ENCODE peak calls at places on chromosomes 1 and 21, in nine cellular contexts. B, V, Z, L, M, S, J, K and U are unnamed samples. For H3K36me3, the result is how much of the 10 kb centered on the place peaks cover.

GRCh38 chr1:43554444-43554992 is 23.8 kb downstream of the PTPRF start:
- DNase-seq in B (no peak), V (no peak), Z (peak), L (no peak), M (no peak), S (peak), J (no peak), K (no peak), U (no peak)

GRCh38 chr1:60133848-60134247 is 60.3 kb upstream of the C1orf87 start:
- DNase-seq in B (no peak), V (no peak), Z (no peak), L (no peak), M (no peak), S (no peak), J (no peak), K (no peak), U (no peak)

GRCh38 chr1:206693029-206693428 is 8.3 kb downstream of the MAPKAPK2 start:
- DNase-seq in B (no peak), V (no peak), Z (no peak), L (no peak), M (peak), S (no peak), J (peak), K (peak), U (no peak)

GRCh38 chr1:75855010-75855409 is 58.3 kb downstream of the MSH4 start:
- DNase-seq in B (no peak), V (no peak), Z (no peak), L (no peak), M (no peak), S (no peak), J (no peak), K (no peak), U (no peak)

GRCh38 chr1:110677526-110677925 is 2.8 kb upstream of the KCNA3 start:
- DNase-seq in B (no peak), V (no peak), Z (no peak), L (no peak), M (no peak), S (no peak), J (no peak), K (no peak), U (no peak)

GRCh38 chr1:182662121-182662890 is 22.1 kb downstream of the RGS8 start:
- DNase-seq in B (no peak), V (no peak), Z (peak), L (no peak), M (no peak), S (peak), J (no peak), K (no peak), U (no peak)

GRCh38 chr1:217969428-217969827 is 315.7 kb upstream of the RRP15 start:
- DNase-seq in B (no peak), V (no peak), Z (no peak), L (no peak), M (no peak), S (no peak), J (no peak), K (no peak), U (no peak)

GRCh38 chr1:232925421-232926202 is 24.8 kb upstream of the NTPCR start:
- DNase-seq in B (no peak), V (no peak), Z (no peak), L (no peak), M (no peak), S (no peak), J (no peak), K (no peak), U (no peak)

GRCh38 chr1:43879414-43879813 is 54.2 kb upstream of the ARTN start:
- DNase-seq in B (no peak), V (no peak), Z (no peak), L (no peak), M (no peak), S (no peak), J (no peak), K (no peak), U (no peak)

GRCh38 chr21:37631319-37632117 is 264.9 kb downstream of the DYRK1A start:
- DNase-seq in B (no peak), V (no peak), Z (peak), L (peak), M (peak), S (peak), J (peak), K (peak), U (no peak)

GRCh38 chr1:29706936-29707335 is 470.6 kb downstream of the PTPRU start:
- DNase-seq in B (no peak), V (no peak), Z (peak), L (peak), M (no peak), S (peak), J (no peak), K (no peak), U (peak)

GRCh38 chr1:31788825-31789256 is 24.7 kb upstream of the ADGRB2 start:
- DNase-seq in B (no peak), V (no peak), Z (no peak), L (no peak), M (no peak), S (no peak), J (no peak), K (no peak), U (no peak)

GRCh38 chr1:54887665-54888071 is 673 bp upstream of the DHCR24 start:
- DNase-seq in B (no peak), V (no peak), Z (no peak), L (no peak), M (no peak), S (peak), J (peak), K (peak), U (peak)

GRCh38 chr1:168199056-168199455 is 20.3 kb downstream of the TIPRL start:
- DNase-seq in B (no peak), V (no peak), Z (no peak), L (no peak), M (no peak), S (no peak), J (no peak), K (no peak), U (no peak)

GRCh38 chr1:43558346-43558841 is 27.7 kb downstream of the PTPRF start:
- DNase-seq in B (no peak), V (no peak), Z (peak), L (no peak), M (no peak), S (peak), J (no peak), K (no peak), U (peak)

GRCh38 chr1:160807738-160808137 is 11.8 kb downstream of the LY9 start:
- DNase-seq in B (no peak), V (no peak), Z (peak), L (no peak), M (no peak), S (no peak), J (no peak), K (no peak), U (no peak)

GRCh38 chr1:22689505-22689904 is 21.1 kb upstream of the EPHB2 start:
- DNase-seq in B (no peak), V (no peak), Z (no peak), L (no peak), M (no peak), S (peak), J (no peak), K (no peak), U (no peak)

GRCh38 chr1:5717031-5717682 is 275.1 kb downstream of the NPHP4 start:
- DNase-seq in B (no peak), V (no peak), Z (no peak), L (no peak), M (no peak), S (no peak), J (no peak), K (peak), U (no peak)

GRCh38 chr1:234980657-234981396 is 147.8 kb downstream of the TOMM20 start:
- DNase-seq in B (peak), V (peak), Z (no peak), L (no peak), M (peak), S (no peak), J (no peak), K (peak), U (peak)

GRCh38 chr1:183023146-183023600 is at the start of gene LAMC1:
- DNase-seq in B (peak), V (peak), Z (peak), L (peak), M (peak), S (peak), J (peak), K (peak), U (peak)

GRCh38 chr1:154859786-154860153 is 10.3 kb downstream of the KCNN3 start:
- DNase-seq in B (no peak), V (no peak), Z (no peak), L (no peak), M (no peak), S (no peak), J (no peak), K (no peak), U (no peak)

GRCh38 chr1:200436436-200436835 is 26.6 kb upstream of the ZNF281 start:
- DNase-seq in B (no peak), V (no peak), Z (no peak), L (no peak), M (no peak), S (no peak), J (no peak), K (no peak), U (no peak)

GRCh38 chr1:235325854-235326253 is 2.1 kb downstream of the ARID4B start:
- DNase-seq in B (no peak), V (no peak), Z (no peak), L (no peak), M (no peak), S (no peak), J (no peak), K (no peak), U (no peak)

GRCh38 chr1:161084205-161084988 is 5.0 kb downstream of the NECTIN4 start:
- DNase-seq in B (no peak), V (no peak), Z (no peak), L (no peak), M (no peak), S (no peak), J (peak), K (no peak), U (no peak)

GRCh38 chr1:238319957-238320356 is 429.2 kb upstream of the ZP4 start:
- DNase-seq in B (no peak), V (no peak), Z (no peak), L (no peak), M (no peak), S (no peak), J (no peak), K (no peak), U (no peak)

GRCh38 chr1:61448934-61449368 is 276.0 kb downstream of the TM2D1 start:
- DNase-seq in B (peak), V (no peak), Z (no peak), L (no peak), M (peak), S (no peak), J (peak), K (no peak), U (no peak)

GRCh38 chr1:40842691-40843090 is 19.5 kb downstream of the CITED4 start:
- DNase-seq in B (no peak), V (peak), Z (no peak), L (no peak), M (no peak), S (no peak), J (no peak), K (no peak), U (no peak)

GRCh38 chr1:173002891-173003582 is 47.7 kb downstream of the TNFSF18 start:
- DNase-seq in B (no peak), V (no peak), Z (no peak), L (no peak), M (no peak), S (no peak), J (no peak), K (no peak), U (no peak)

GRCh38 chr1:3658231-3658615 is 5.9 kb downstream of the TP73 start:
- DNase-seq in B (no peak), V (peak), Z (no peak), L (no peak), M (no peak), S (no peak), J (no peak), K (no peak), U (no peak)

GRCh38 chr1:17245926-17246325 is 3.0 kb upstream of the PADI3 start:
- DNase-seq in B (no peak), V (no peak), Z (no peak), L (no peak), M (no peak), S (no peak), J (peak), K (no peak), U (no peak)
- H3K27ac ChIP-seq in B (no peak), V (no peak), Z (no peak), L (no peak), M (no peak), S (no peak), J (no peak), K (no peak), U (no peak)

DNA sequence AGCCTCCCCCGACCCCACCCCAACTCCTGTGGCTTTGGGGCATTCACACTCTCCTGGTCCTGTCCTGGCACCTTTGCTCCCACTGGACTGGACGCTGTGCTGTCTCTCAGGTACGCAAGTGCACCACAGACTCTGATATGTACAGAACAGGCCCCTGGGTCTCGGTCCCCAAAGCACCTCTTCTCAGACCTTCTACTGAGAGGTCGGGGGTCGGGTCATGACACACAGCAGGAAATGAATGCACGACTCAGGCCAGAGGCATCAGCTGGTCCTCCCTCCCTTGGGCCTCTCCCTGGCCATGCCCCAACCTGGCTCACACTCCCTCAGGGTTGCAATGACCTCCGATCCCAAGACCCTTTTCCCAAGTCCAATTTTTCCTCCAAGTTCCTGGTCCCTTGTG is 1.8 kb upstream of the KRTAP10-12 start:
- DNase-seq in B (no peak), V (no peak), Z (no peak), L (no peak), M (no peak), S (no peak), J (peak), K (no peak), U (peak)
- H3K36me3 ChIP-seq in B (under half), V (under half), Z (under half), L (under half), M (under half), S (under half), J (under half), K (under half), U (under half)

GRCh38 chr1:8113257-8114220 is 87.4 kb upstream of the ERRFI1 start:
- DNase-seq in B (no peak), V (no peak), Z (no peak), L (no peak), M (no peak), S (no peak), J (no peak), K (no peak), U (no peak)
- TF ChIP-seq CTCF in B (no peak), V (no peak), Z (no peak), L (no peak), M (no peak), S (no peak), J (no peak), K (no peak), U (no peak)

GRCh38 chr1:17682403-17682802 is 72.7 kb upstream of the ACTL8 start:
- DNase-seq in B (no peak), V (no peak), Z (no peak), L (no peak), M (no peak), S (peak), J (peak), K (no peak), U (no peak)

GRCh38 chr1:17684810-17685209 is 70.3 kb upstream of the ACTL8 start:
- DNase-seq in B (no peak), V (no peak), Z (no peak), L (no peak), M (no peak), S (peak), J (no peak), K (no peak), U (no peak)

GRCh38 chr1:17686258-17686657 is 68.9 kb upstream of the ACTL8 start:
- DNase-seq in B (no peak), V (no peak), Z (no peak), L (no peak), M (no peak), S (no peak), J (no peak), K (no peak), U (no peak)

GRCh38 chr1:17680335-17680734 is 74.8 kb upstream of the ACTL8 start:
- DNase-seq in B (no peak), V (no peak), Z (no peak), L (no peak), M (no peak), S (no peak), J (no peak), K (no peak), U (no peak)

DNA sequence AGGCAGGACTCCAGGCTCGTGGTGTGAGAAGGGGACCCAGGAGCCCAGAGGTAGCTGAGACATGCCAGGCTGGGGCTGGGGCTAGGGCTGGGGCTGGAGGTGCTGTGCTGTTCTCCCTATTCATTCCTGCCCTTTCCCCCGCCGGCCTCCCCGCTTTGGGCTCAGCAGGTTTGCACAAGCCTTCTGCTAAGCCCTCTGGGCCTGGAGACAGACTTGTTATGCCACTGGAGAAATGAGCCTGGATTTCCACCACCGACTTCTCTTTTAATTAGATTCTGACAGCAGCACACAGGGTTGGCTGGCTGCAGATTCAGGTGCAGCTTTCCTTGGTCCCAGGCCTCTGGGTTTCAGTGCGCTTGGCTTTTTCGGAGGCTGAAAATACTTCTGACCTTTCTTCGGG is 71.6 kb upstream of the ACTL8 start:
- DNase-seq in B (no peak), V (no peak), Z (no peak), L (no peak), M (no peak), S (no peak), J (peak), K (no peak), U (no peak)
- H3K27ac ChIP-seq in B (no peak), V (no peak), Z (no peak), L (no peak), M (no peak), S (peak), J (no peak), K (no peak), U (no peak)

DNA sequence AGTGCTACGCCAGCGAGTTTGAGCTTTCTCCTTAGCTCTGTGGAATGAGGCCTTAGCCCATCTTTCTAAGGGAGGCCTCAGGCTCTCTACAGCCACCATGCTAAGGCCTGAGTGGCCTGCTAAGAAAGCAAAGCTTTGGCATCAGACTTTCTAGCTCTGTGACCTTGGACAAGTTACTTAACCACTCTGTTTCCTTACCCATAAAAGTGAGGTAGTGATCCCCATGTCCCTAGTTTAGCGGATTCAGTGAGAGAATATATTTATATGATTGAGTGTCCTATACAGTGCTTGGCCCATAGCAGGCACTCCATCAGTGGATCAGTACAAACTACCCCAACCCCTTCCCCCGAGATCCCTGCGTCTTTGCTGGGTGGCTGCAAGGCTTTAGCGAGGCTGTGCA is 4.0 kb downstream of the POGK start:
- DNase-seq in B (no peak), V (no peak), Z (no peak), L (no peak), M (no peak), S (no peak), J (no peak), K (no peak), U (no peak)
- H3K36me3 ChIP-seq in B (under half), V (half or more), Z (half or more), L (half or more), M (under half), S (under half), J (under half), K (half or more), U (half or more)

GRCh38 chr1:16236091-16236494 is 890 bp downstream of the CPLANE2 start:
- DNase-seq in B (no peak), V (no peak), Z (peak), L (no peak), M (no peak), S (peak), J (peak), K (peak), U (peak)
- TF ChIP-seq CTCF in B (no peak), V (no peak), Z (peak), L (peak), M (peak), S (peak), J (no peak), K (no peak), U (peak)

GRCh38 chr1:214002472-214002871 is 14.7 kb downstream of the PROX1 start:
- DNase-seq in B (no peak), V (no peak), Z (no peak), L (no peak), M (no peak), S (no peak), J (no peak), K (no peak), U (no peak)

GRCh38 chr1:214003233-214003632 is 15.5 kb downstream of the PROX1 start:
- DNase-seq in B (no peak), V (no peak), Z (no peak), L (no peak), M (no peak), S (no peak), J (no peak), K (no peak), U (no peak)

GRCh38 chr1:214005716-214006115 is 17.9 kb downstream of the PROX1 start:
- DNase-seq in B (no peak), V (no peak), Z (no peak), L (no peak), M (no peak), S (no peak), J (no peak), K (no peak), U (no peak)

GRCh38 chr1:214004795-214005194 is 17.0 kb downstream of the PROX1 start:
- DNase-seq in B (no peak), V (no peak), Z (no peak), L (no peak), M (no peak), S (no peak), J (no peak), K (no peak), U (no peak)

DNA sequence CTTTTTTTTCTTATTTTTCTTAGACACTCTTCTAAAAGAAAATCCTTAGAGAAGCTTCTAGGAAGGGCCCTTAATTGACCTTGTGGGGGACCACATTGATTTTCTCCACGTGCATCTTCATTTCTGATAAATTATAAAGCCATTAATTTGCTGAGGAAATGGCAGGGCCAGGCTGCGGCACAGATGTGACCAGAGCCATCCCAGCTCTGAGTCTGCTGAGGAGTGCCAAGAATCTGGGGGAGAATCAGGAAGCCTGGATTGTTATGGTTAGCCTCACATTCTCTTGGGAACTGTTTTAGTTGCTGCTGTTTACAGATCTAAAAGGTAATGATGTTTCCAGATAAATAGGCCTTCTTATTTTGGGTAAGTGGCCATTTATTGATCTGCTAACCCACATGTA is 16.2 kb downstream of the PROX1 start:
- DNase-seq in B (no peak), V (no peak), Z (no peak), L (no peak), M (no peak), S (no peak), J (no peak), K (no peak), U (no peak)
- H3K27ac ChIP-seq in B (no peak), V (no peak), Z (no peak), L (no peak), M (no peak), S (no peak), J (no peak), K (no peak), U (no peak)

GRCh38 chr1:204116539-204116938 is 35.3 kb downstream of the ETNK2 start:
- DNase-seq in B (no peak), V (no peak), Z (no peak), L (no peak), M (no peak), S (no peak), J (no peak), K (no peak), U (no peak)
- H3K36me3 ChIP-seq in B (under half), V (under half), Z (under half), L (under half), M (under half), S (under half), J (under half), K (half or more), U (half or more)